ENCODE peak calls at places on chromosomes 3 and 15, in four cellular contexts. One of them, this sample, is unnamed.

GRCh38 chr15:31216210-31216911 is 110.3 kb upstream of the KLF13 start:
- DNase-seq in HL-60: peak
- DNase-seq in K562: peak
- DNase-seq in GM12878: no peak
- DNase-seq in this sample: peak

GRCh38 chr3:152172465-152172864 is 96.3 kb upstream of the MBNL1 start:
- DNase-seq in HL-60: no peak
- DNase-seq in K562: no peak
- DNase-seq in GM12878: no peak
- DNase-seq in this sample: no peak

GRCh38 chr15:47292638-47293037 is 424.7 kb upstream of the SEMA6D start:
- DNase-seq in K562: no peak
- DNase-seq in HL-60: no peak
- DNase-seq in GM12878: no peak
- DNase-seq in this sample: no peak

GRCh38 chr3:190617185-190617584 is 103.3 kb downstream of the IL1RAP start:
- DNase-seq in HL-60: peak
- DNase-seq in GM12878: peak
- DNase-seq in K562: no peak
- DNase-seq in this sample: no peak

GRCh38 chr3:151008699-151009098 is 36.2 kb upstream of the CLRN1 start:
- DNase-seq in K562: no peak
- DNase-seq in GM12878: no peak
- DNase-seq in HL-60: no peak
- DNase-seq in this sample: no peak

GRCh38 chr3:29747991-29748390 is 467.1 kb downstream of the RBMS3 start:
- DNase-seq in K562: no peak
- DNase-seq in HL-60: no peak
- DNase-seq in GM12878: no peak
- DNase-seq in this sample: no peak

GRCh38 chr15:63402498-63403253 is 21.0 kb upstream of the CA12 start:
- DNase-seq in HL-60: no peak
- DNase-seq in GM12878: no peak
- DNase-seq in K562: peak
- DNase-seq in this sample: no peak

GRCh38 chr3:103127116-103127630 is 692.4 kb downstream of the ZPLD1 start:
- DNase-seq in HL-60: no peak
- DNase-seq in GM12878: no peak
- DNase-seq in K562: no peak
- DNase-seq in this sample: no peak

GRCh38 chr3:113620091-113620490 is 76.4 kb downstream of the USF3 start:
- DNase-seq in GM12878: no peak
- DNase-seq in K562: no peak
- DNase-seq in HL-60: peak
- DNase-seq in this sample: no peak

GRCh38 chr3:58580826-58581327 is 3.7 kb upstream of the FAM107A start:
- DNase-seq in K562: no peak
- DNase-seq in GM12878: no peak
- DNase-seq in HL-60: no peak
- DNase-seq in this sample: no peak

GRCh38 chr3:20074226-20075063 is 34.2 kb downstream of the KAT2B start:
- DNase-seq in HL-60: no peak
- DNase-seq in GM12878: no peak
- DNase-seq in K562: no peak
- DNase-seq in this sample: no peak

GRCh38 chr3:100386437-100387064 is 14.3 kb downstream of the TOMM70 start:
- DNase-seq in K562: no peak
- DNase-seq in HL-60: no peak
- DNase-seq in GM12878: no peak
- DNase-seq in this sample: no peak

GRCh38 chr3:7999363-7999762 is 502.3 kb upstream of the LMCD1 start:
- DNase-seq in GM12878: no peak
- DNase-seq in K562: no peak
- DNase-seq in HL-60: no peak
- DNase-seq in this sample: no peak

GRCh38 chr3:66139415-66139814 is 81.4 kb upstream of the SLC25A26 start:
- DNase-seq in GM12878: no peak
- DNase-seq in K562: no peak
- DNase-seq in HL-60: no peak
- DNase-seq in this sample: no peak

GRCh38 chr15:57496946-57497944 is 94.5 kb upstream of the MYZAP start:
- DNase-seq in GM12878: no peak
- DNase-seq in K562: no peak
- DNase-seq in HL-60: no peak
- DNase-seq in this sample: no peak

GRCh38 chr3:55607844-55608243 is 120.7 kb upstream of the WNT5A start:
- DNase-seq in K562: no peak
- DNase-seq in HL-60: no peak
- DNase-seq in GM12878: peak
- DNase-seq in this sample: no peak

GRCh38 chr3:55607175-55607574 is 120.1 kb upstream of the WNT5A start:
- DNase-seq in HL-60: no peak
- DNase-seq in K562: no peak
- DNase-seq in GM12878: no peak
- DNase-seq in this sample: no peak

GRCh38 chr3:55604846-55605245 is 117.7 kb upstream of the WNT5A start:
- DNase-seq in HL-60: no peak
- DNase-seq in GM12878: no peak
- DNase-seq in K562: no peak
- DNase-seq in this sample: no peak

GRCh38 chr3:55604414-55604813 is 117.3 kb upstream of the WNT5A start:
- DNase-seq in HL-60: no peak
- DNase-seq in K562: no peak
- DNase-seq in GM12878: no peak
- DNase-seq in this sample: no peak

GRCh38 chr3:55605837-55606236 is 118.7 kb upstream of the WNT5A start:
- DNase-seq in K562: no peak
- DNase-seq in GM12878: no peak
- DNase-seq in HL-60: no peak
- DNase-seq in this sample: no peak
- TF ChIP-seq SPI1 in K562: no peak
- TF ChIP-seq SPI1 in GM12878: no peak
- TF ChIP-seq SPI1 in HL-60: no peak
- TF ChIP-seq SPI1 in this sample: no peak

GRCh38 chr15:37014566-37014965 is 85.8 kb downstream of the MEIS2 start:
- DNase-seq in K562: no peak
- DNase-seq in HL-60: no peak
- DNase-seq in GM12878: no peak
- DNase-seq in this sample: no peak

GRCh38 chr15:37017031-37017625 is 83.2 kb downstream of the MEIS2 start:
- DNase-seq in GM12878: no peak
- DNase-seq in HL-60: no peak
- DNase-seq in K562: no peak
- DNase-seq in this sample: no peak

GRCh38 chr15:37015025-37015424 is 85.3 kb downstream of the MEIS2 start:
- DNase-seq in HL-60: no peak
- DNase-seq in GM12878: no peak
- DNase-seq in K562: no peak
- DNase-seq in this sample: no peak

GRCh38 chr15:37015476-37015875 is 84.9 kb downstream of the MEIS2 start:
- DNase-seq in K562: no peak
- DNase-seq in HL-60: no peak
- DNase-seq in GM12878: no peak
- DNase-seq in this sample: no peak

GRCh38 chr15:37016287-37016686 is 84.1 kb downstream of the MEIS2 start:
- DNase-seq in HL-60: no peak
- DNase-seq in GM12878: no peak
- DNase-seq in K562: no peak
- DNase-seq in this sample: no peak
- TF ChIP-seq SPI1 in HL-60: no peak
- TF ChIP-seq SPI1 in GM12878: no peak
- TF ChIP-seq SPI1 in K562: no peak
- TF ChIP-seq SPI1 in this sample: no peak

GRCh38 chr3:101829066-101829830 is 20.1 kb upstream of the NFKBIZ start:
- DNase-seq in GM12878: no peak
- DNase-seq in HL-60: no peak
- DNase-seq in K562: no peak
- DNase-seq in this sample: no peak
- TF ChIP-seq SPI1 in GM12878: no peak
- TF ChIP-seq SPI1 in HL-60: no peak
- TF ChIP-seq SPI1 in K562: no peak
- TF ChIP-seq SPI1 in this sample: no peak

DNA sequence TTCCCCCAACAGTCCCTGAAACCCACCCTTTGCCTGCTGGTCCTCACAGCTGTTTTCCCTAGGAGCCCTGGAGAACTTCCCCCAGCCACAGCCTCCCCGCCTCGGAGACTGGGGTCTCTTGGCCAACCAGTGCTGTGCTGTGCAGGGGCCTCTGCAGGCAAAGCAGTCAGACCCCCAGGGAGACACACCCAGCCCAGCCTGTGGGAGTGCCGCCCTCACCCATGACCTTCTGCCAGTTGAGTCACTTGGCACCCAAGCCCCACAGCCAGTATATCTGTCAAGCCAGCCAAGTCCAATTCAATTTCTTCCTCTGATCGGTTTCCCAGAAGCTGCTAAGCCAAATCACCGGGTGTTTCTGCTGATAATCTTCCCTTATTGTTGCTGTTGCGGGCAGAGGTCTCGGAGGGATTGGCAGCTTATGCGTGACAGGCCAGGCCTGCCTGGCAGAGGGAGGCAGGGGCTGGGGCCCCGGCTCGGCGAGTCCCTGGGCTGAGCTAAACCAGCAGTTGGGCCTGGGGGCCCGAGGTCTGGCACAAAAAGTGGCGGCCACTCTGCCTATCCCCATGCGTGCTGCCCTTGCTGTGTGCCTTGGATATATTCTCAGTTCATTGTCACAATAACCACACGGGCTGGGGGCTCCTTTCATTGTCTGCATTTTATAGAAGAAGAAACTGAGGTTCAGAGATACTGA is 65.6 kb upstream of the SLC6A1 start:
- DNase-seq in GM12878: no peak
- DNase-seq in HL-60: no peak
- DNase-seq in K562: no peak
- DNase-seq in this sample: no peak
- TF ChIP-seq SPI1 in GM12878: no peak
- TF ChIP-seq SPI1 in HL-60: no peak
- TF ChIP-seq SPI1 in K562: no peak
- TF ChIP-seq SPI1 in this sample: no peak

GRCh38 chr15:85865070-85865684 is 70.5 kb upstream of the KLHL25 start:
- DNase-seq in HL-60: no peak
- DNase-seq in GM12878: no peak
- DNase-seq in K562: peak
- DNase-seq in this sample: no peak
- TF ChIP-seq SPI1 in HL-60: no peak
- TF ChIP-seq SPI1 in GM12878: peak
- TF ChIP-seq SPI1 in K562: peak
- TF ChIP-seq SPI1 in this sample: peak

GRCh38 chr15:23648920-23649515 is 1.4 kb upstream of the MAGEL2 start:
- DNase-seq in GM12878: no peak
- DNase-seq in HL-60: no peak
- DNase-seq in K562: peak
- DNase-seq in this sample: no peak
- TF ChIP-seq SPI1 in GM12878: no peak
- TF ChIP-seq SPI1 in HL-60: no peak
- TF ChIP-seq SPI1 in K562: no peak
- TF ChIP-seq SPI1 in this sample: no peak

GRCh38 chr3:136350132-136350531 is 100.0 kb downstream of the PCCB start:
- DNase-seq in HL-60: no peak
- DNase-seq in K562: no peak
- DNase-seq in GM12878: no peak
- DNase-seq in this sample: no peak
- TF ChIP-seq SPI1 in HL-60: no peak
- TF ChIP-seq SPI1 in K562: no peak
- TF ChIP-seq SPI1 in GM12878: no peak
- TF ChIP-seq SPI1 in this sample: no peak

DNA sequence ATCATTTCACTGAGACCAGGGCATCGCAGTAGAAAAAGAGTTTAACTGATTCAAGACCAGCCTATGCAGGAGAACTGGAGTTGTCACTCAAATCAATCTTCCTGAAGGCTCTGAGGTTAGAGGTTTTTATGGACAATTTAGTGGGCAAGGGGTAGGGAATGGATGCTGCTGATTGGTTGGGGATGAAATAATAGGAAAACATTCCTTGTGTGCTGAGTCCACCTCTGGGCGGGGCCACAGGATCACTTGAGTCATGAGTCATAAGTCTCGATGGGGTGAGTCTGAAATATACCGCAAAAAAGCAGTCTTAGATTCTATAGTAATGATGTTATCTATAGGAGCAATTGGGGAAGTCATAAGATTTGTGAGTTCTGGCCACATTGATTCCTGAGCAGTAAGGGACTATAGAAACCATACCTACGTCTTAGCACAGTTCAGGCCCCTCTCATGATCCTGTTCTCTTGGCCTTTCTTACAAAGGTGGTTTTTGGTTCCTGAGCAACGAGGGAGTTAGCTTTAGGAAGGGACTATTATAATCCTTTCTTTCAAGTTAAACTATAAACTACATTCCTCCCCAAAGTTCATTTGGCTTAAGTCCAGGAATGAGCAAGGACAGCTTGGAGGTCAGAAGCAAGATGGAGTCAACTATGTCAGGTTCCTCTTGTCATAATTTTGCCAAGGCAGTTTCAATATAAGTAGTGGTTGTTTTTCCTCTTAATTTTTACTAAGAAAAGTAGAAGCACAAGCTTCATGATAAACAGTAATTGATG is 2.7 kb upstream of the OPA1 start:
- DNase-seq in K562: peak
- DNase-seq in HL-60: no peak
- DNase-seq in GM12878: no peak
- DNase-seq in this sample: no peak
- TF ChIP-seq SPI1 in K562: peak
- TF ChIP-seq SPI1 in HL-60: no peak
- TF ChIP-seq SPI1 in GM12878: no peak
- TF ChIP-seq SPI1 in this sample: no peak

DNA sequence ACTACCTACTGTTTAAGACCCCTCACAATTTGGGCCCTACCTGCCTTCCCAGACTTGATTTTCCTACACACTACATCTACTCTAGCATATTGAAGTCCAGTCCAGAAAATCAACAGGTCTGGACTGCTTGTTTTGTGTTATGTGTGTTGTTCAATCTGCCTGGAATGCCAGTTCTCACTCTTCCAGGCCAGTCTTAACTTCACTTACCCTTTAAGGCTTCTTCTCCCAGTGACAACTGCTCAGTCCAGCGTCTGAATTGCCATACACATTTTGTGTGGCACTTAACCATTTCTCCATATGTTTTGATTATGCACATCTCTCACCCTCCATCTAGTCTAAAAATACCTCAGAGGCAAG is 1.1 kb downstream of the TICRR start:
- DNase-seq in HL-60: no peak
- DNase-seq in K562: no peak
- DNase-seq in GM12878: no peak
- DNase-seq in this sample: no peak
- TF ChIP-seq SPI1 in HL-60: no peak
- TF ChIP-seq SPI1 in K562: no peak
- TF ChIP-seq SPI1 in GM12878: no peak
- TF ChIP-seq SPI1 in this sample: no peak

This sample was measured in GM12891.